ENCODE peak calls at places on chromosome 19, in five cellular contexts. One of them, this sample, is unnamed.

GRCh38 chr19:51345076-51345620 is 3.2 kb upstream of the VSIG10L start:
- DNase-seq in heart left ventricle: no peak
- DNase-seq in HL-60: no peak
- DNase-seq in IMR-90: no peak
- DNase-seq in bronchial epithelial cell: no peak
- DNase-seq in this sample: no peak

GRCh38 chr19:40822161-40822560 is 23.2 kb downstream of the EGLN2 start:
- DNase-seq in heart left ventricle: no peak
- DNase-seq in bronchial epithelial cell: no peak
- DNase-seq in HL-60: no peak
- DNase-seq in IMR-90: no peak
- DNase-seq in this sample: no peak

GRCh38 chr19:2034729-2035589 is 16.1 kb downstream of the MKNK2 start:
- DNase-seq in heart left ventricle: no peak
- DNase-seq in HL-60: no peak
- DNase-seq in bronchial epithelial cell: peak
- DNase-seq in IMR-90: peak
- DNase-seq in this sample: no peak

GRCh38 chr19:3667037-3667638 is 33.1 kb downstream of the PIP5K1C start:
- DNase-seq in bronchial epithelial cell: no peak
- DNase-seq in HL-60: no peak
- DNase-seq in heart left ventricle: no peak
- DNase-seq in IMR-90: no peak
- DNase-seq in this sample: no peak

GRCh38 chr19:13396256-13397080 is 109.8 kb downstream of the CACNA1A start:
- DNase-seq in HL-60: no peak
- DNase-seq in heart left ventricle: no peak
- DNase-seq in bronchial epithelial cell: peak
- DNase-seq in IMR-90: peak
- DNase-seq in this sample: peak

GRCh38 chr19:58361900-58362271 is 665 bp downstream of the ZNF497 start:
- DNase-seq in HL-60: peak
- DNase-seq in IMR-90: peak
- DNase-seq in heart left ventricle: peak
- DNase-seq in bronchial epithelial cell: no peak
- DNase-seq in this sample: no peak

GRCh38 chr19:38696733-38697055 is 47.6 kb downstream of the CAPN12 start:
- DNase-seq in HL-60: no peak
- DNase-seq in heart left ventricle: no peak
- DNase-seq in bronchial epithelial cell: no peak
- DNase-seq in IMR-90: no peak
- DNase-seq in this sample: no peak

GRCh38 chr19:3186377-3186688 is 603 bp downstream of the NCLN start:
- DNase-seq in HL-60: no peak
- DNase-seq in IMR-90: no peak
- DNase-seq in heart left ventricle: no peak
- DNase-seq in bronchial epithelial cell: no peak
- DNase-seq in this sample: no peak

GRCh38 chr19:4635763-4636135 is 3.6 kb upstream of the TNFAIP8L1 start:
- DNase-seq in IMR-90: no peak
- DNase-seq in heart left ventricle: no peak
- DNase-seq in bronchial epithelial cell: no peak
- DNase-seq in HL-60: no peak
- DNase-seq in this sample: no peak

GRCh38 chr19:41334793-41335192 is 18.9 kb downstream of the TGFB1 start:
- DNase-seq in bronchial epithelial cell: no peak
- DNase-seq in heart left ventricle: no peak
- DNase-seq in HL-60: no peak
- DNase-seq in IMR-90: no peak
- DNase-seq in this sample: no peak

GRCh38 chr19:3881272-3882040 is 971 bp downstream of the ATCAY start:
- DNase-seq in HL-60: no peak
- DNase-seq in bronchial epithelial cell: no peak
- DNase-seq in IMR-90: no peak
- DNase-seq in heart left ventricle: no peak
- DNase-seq in this sample: no peak

GRCh38 chr19:6185825-6186193 is 50.3 kb downstream of the ACSBG2 start:
- DNase-seq in HL-60: no peak
- DNase-seq in bronchial epithelial cell: no peak
- DNase-seq in IMR-90: no peak
- DNase-seq in heart left ventricle: no peak
- DNase-seq in this sample: no peak
- H3K4me3 ChIP-seq in HL-60: no peak
- H3K4me3 ChIP-seq in bronchial epithelial cell: no peak
- H3K4me3 ChIP-seq in IMR-90: no peak
- H3K4me3 ChIP-seq in heart left ventricle: no peak
- H3K4me3 ChIP-seq in this sample: no peak

GRCh38 chr19:45147835-45148676 is 12.7 kb downstream of the NKPD1 start:
- DNase-seq in IMR-90: no peak
- DNase-seq in heart left ventricle: no peak
- DNase-seq in HL-60: no peak
- DNase-seq in bronchial epithelial cell: no peak
- DNase-seq in this sample: no peak
- TF ChIP-seq CTCF in IMR-90: no peak
- TF ChIP-seq CTCF in heart left ventricle: no peak
- TF ChIP-seq CTCF in HL-60: no peak
- TF ChIP-seq CTCF in bronchial epithelial cell: no peak
- TF ChIP-seq CTCF in this sample: peak

DNA sequence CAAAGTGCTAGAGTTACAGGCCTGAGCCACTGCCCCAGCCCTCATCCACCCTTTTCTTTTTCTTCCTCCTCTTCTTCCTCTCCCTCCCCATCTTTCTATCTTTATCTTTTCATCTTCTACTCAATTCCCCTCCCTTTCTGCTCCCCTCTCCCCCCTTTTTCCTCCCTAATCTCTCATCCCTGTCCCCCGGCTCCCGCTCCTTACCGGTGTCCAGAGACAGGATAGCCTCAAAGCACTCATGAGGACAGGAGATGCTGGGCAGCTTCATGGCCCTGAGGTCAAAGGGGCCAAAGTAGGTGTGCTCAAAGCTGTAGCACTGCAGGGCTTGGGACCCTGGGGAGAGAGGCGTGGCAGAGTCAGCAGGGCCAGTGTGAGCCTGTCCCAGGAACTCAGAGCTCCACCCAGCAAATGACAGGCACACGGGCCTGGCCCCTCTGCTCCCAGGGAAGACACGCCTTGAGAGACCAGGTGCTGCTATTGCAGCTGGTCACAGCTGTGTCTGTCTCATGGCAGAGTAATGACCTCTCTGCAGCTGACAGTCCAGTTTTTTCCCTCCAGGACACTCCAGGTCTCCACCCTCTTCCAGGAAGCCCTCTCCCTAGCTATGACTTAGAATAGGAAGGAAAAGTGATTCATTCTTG is 2.6 kb downstream of the LYPD5 start:
- DNase-seq in HL-60: no peak
- DNase-seq in IMR-90: no peak
- DNase-seq in bronchial epithelial cell: peak
- DNase-seq in heart left ventricle: no peak
- DNase-seq in this sample: no peak
- H3K4me3 ChIP-seq in HL-60: no peak
- H3K4me3 ChIP-seq in IMR-90: no peak
- H3K4me3 ChIP-seq in bronchial epithelial cell: no peak
- H3K4me3 ChIP-seq in heart left ventricle: peak
- H3K4me3 ChIP-seq in this sample: no peak

GRCh38 chr19:43124360-43124759 is 41.9 kb upstream of the PSG2 start:
- DNase-seq in heart left ventricle: no peak
- DNase-seq in HL-60: no peak
- DNase-seq in bronchial epithelial cell: no peak
- DNase-seq in IMR-90: no peak
- DNase-seq in this sample: no peak
- TF ChIP-seq CTCF in heart left ventricle: no peak
- TF ChIP-seq CTCF in HL-60: no peak
- TF ChIP-seq CTCF in bronchial epithelial cell: peak
- TF ChIP-seq CTCF in IMR-90: peak
- TF ChIP-seq CTCF in this sample: peak

GRCh38 chr19:34368338-34368737 is 3.3 kb downstream of the GPI start:
- DNase-seq in bronchial epithelial cell: no peak
- DNase-seq in IMR-90: no peak
- DNase-seq in heart left ventricle: no peak
- DNase-seq in HL-60: no peak
- DNase-seq in this sample: no peak
- H3K4me3 ChIP-seq in bronchial epithelial cell: no peak
- H3K4me3 ChIP-seq in IMR-90: no peak
- H3K4me3 ChIP-seq in heart left ventricle: no peak
- H3K4me3 ChIP-seq in HL-60: no peak
- H3K4me3 ChIP-seq in this sample: no peak

GRCh38 chr19:48830965-48831364 is 5.3 kb downstream of the HSD17B14 start:
- DNase-seq in bronchial epithelial cell: no peak
- DNase-seq in IMR-90: no peak
- DNase-seq in HL-60: no peak
- DNase-seq in heart left ventricle: no peak
- DNase-seq in this sample: no peak
- TF ChIP-seq CTCF in bronchial epithelial cell: no peak
- TF ChIP-seq CTCF in IMR-90: no peak
- TF ChIP-seq CTCF in HL-60: no peak
- TF ChIP-seq CTCF in heart left ventricle: no peak
- TF ChIP-seq CTCF in this sample: no peak

GRCh38 chr19:36973844-36974195 is 57.7 kb downstream of the ZNF568 start:
- DNase-seq in bronchial epithelial cell: no peak
- DNase-seq in IMR-90: no peak
- DNase-seq in HL-60: no peak
- DNase-seq in heart left ventricle: no peak
- DNase-seq in this sample: no peak
- H3K4me3 ChIP-seq in bronchial epithelial cell: peak
- H3K4me3 ChIP-seq in IMR-90: peak
- H3K4me3 ChIP-seq in HL-60: no peak
- H3K4me3 ChIP-seq in heart left ventricle: peak
- H3K4me3 ChIP-seq in this sample: peak

DNA sequence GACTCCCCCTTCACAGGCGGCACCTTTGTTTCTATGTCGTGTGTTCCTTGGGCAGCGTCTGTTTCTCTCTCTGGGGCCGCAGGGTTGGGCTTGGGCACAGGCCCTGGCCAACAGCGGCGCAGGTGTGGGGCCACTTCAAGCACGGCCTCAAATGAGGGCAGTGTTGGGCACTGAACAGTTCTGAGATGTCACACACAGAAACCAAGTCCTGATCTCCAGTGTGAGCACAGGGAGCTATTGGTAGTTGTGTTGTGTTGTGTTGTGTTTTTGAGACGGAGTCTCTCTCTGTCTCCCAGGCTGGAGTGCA is 42.7 kb downstream of the GATAD2A start:
- DNase-seq in HL-60: no peak
- DNase-seq in heart left ventricle: no peak
- DNase-seq in bronchial epithelial cell: no peak
- DNase-seq in IMR-90: no peak
- DNase-seq in this sample: no peak
- TF ChIP-seq CTCF in HL-60: no peak
- TF ChIP-seq CTCF in heart left ventricle: no peak
- TF ChIP-seq CTCF in bronchial epithelial cell: no peak
- TF ChIP-seq CTCF in IMR-90: no peak
- TF ChIP-seq CTCF in this sample: no peak